ENCODE peak calls at places on chromosomes 6 and 20, in ten cellular contexts. O is NCI-H2081; D is PC-3; Q is bronchial epithelial cell; C is H54; F is HTR-8/SVneo; K is nucleus accumbens; M is stimulated activated CD4-positive, alpha-beta T cell treated with anti-CD3 and anti-CD28 coated beads, Interleukin-4, amount 100 ng/mL, for 4 hours; G is activated T-cell treated with anti-CD3 and anti-CD28 coated beads, Interleukin-2, amount 50 U/mL, for 72 hours; Y is GM06990. H is an unnamed sample.

GRCh38 chr6:52512199-52512598 is 64.7 kb downstream of the TRAM2 start:
- DNase-seq in C (peak), Q (peak), O (no peak), Y (no peak), D (peak), G (no peak), K (no peak), F (peak), M (no peak), H (peak)

GRCh38 chr6:27840572-27840971 is 71.6 kb downstream of the OR2B2 start:
- DNase-seq in C (no peak), K (no peak), F (no peak), G (no peak), M (no peak), O (no peak), Q (no peak), D (no peak), Y (no peak), H (no peak)

GRCh38 chr6:11613858-11614257 is 76.3 kb downstream of the TMEM170B start:
- DNase-seq in D (peak), Y (no peak), K (no peak), O (no peak), Q (peak), M (no peak), C (peak), G (no peak), F (no peak), H (no peak)

GRCh38 chr20:62232194-62232593 is 6.1 kb upstream of the OSBPL2 start:
- DNase-seq in O (no peak), F (no peak), M (no peak), G (no peak), Q (no peak), Y (no peak), D (peak), C (no peak), K (no peak), H (no peak)

GRCh38 chr6:4930025-4930692 is 73.7 kb downstream of the RPP40 start:
- DNase-seq in O (peak), F (no peak), G (no peak), Q (no peak), Y (no peak), K (no peak), D (no peak), M (no peak), C (no peak), H (no peak)

GRCh38 chr6:4084444-4085328 is 5.7 kb upstream of the FAM217A start:
- DNase-seq in G (no peak), D (no peak), K (no peak), Y (no peak), M (no peak), F (no peak), O (peak), C (no peak), Q (no peak), H (no peak)

GRCh38 chr6:43943099-43943766 is 173.2 kb downstream of the VEGFA start:
- DNase-seq in M (no peak), G (no peak), D (no peak), O (no peak), Y (no peak), C (no peak), Q (no peak), K (no peak), F (no peak), H (no peak)

GRCh38 chr6:21505574-21505990 is 88.0 kb upstream of the SOX4 start:
- DNase-seq in C (no peak), Q (peak), G (no peak), F (no peak), Y (no peak), O (no peak), D (peak), M (no peak), K (no peak), H (no peak)

GRCh38 chr6:52155791-52156576 is 30.2 kb upstream of the IL17A start:
- DNase-seq in K (no peak), F (peak), Q (peak), O (no peak), C (no peak), D (peak), G (no peak), Y (peak), M (no peak), H (no peak)

GRCh38 chr6:36915599-36915998 is 29.8 kb downstream of the C6orf89 start:
- DNase-seq in C (no peak), Q (no peak), M (no peak), O (no peak), K (no peak), D (no peak), F (no peak), Y (no peak), G (no peak), H (no peak)

GRCh38 chr20:23683281-23683680 is 5.6 kb downstream of the CST4 start:
- DNase-seq in G (no peak), K (no peak), C (no peak), O (no peak), Q (no peak), M (no peak), Y (no peak), D (peak), F (no peak), H (no peak)

GRCh38 chr6:93624408-93624807 is 205.0 kb upstream of the EPHA7 start:
- DNase-seq in F (no peak), D (no peak), O (peak), K (no peak), G (no peak), M (no peak), C (no peak), Q (no peak), Y (no peak), H (no peak)

GRCh38 chr6:99514089-99514488 is 1.1 kb downstream of the USP45 start:
- DNase-seq in Y (no peak), K (no peak), F (no peak), M (no peak), O (no peak), C (no peak), Q (no peak), D (no peak), G (no peak), H (no peak)

GRCh38 chr6:14747881-14748520 is 497.9 kb upstream of the JARID2 start:
- DNase-seq in Q (no peak), F (no peak), O (no peak), K (no peak), D (no peak), C (no peak), Y (no peak), G (no peak), M (no peak), H (no peak)

GRCh38 chr20:6566821-6567220 is 200.7 kb upstream of the BMP2 start:
- DNase-seq in K (no peak), C (no peak), O (no peak), G (no peak), D (peak), F (no peak), M (no peak), Q (peak), Y (no peak), H (no peak)

GRCh38 chr6:33001685-33002084 is 7.7 kb downstream of the HLA-DOA start:
- DNase-seq in Y (no peak), C (no peak), G (no peak), M (no peak), D (no peak), K (no peak), O (no peak), Q (no peak), F (no peak), H (no peak)

GRCh38 chr6:82025271-82025670 is 222.3 kb downstream of the IBTK start:
- DNase-seq in M (no peak), O (no peak), G (no peak), C (no peak), D (no peak), Q (no peak), F (no peak), Y (no peak), K (no peak), H (no peak)

GRCh38 chr6:111410371-111410770 is 72.6 kb downstream of the REV3L start:
- DNase-seq in G (no peak), O (no peak), Y (no peak), D (no peak), K (no peak), M (no peak), Q (no peak), F (no peak), C (no peak), H (no peak)

GRCh38 chr20:21047981-21048380 is 58.2 kb downstream of the LINC00237 start:
- DNase-seq in C (no peak), Y (no peak), D (no peak), O (no peak), G (no peak), F (no peak), M (no peak), K (no peak), Q (no peak), H (no peak)

GRCh38 chr6:79031821-79032590 is 46.0 kb downstream of the PHIP start:
- DNase-seq in Q (no peak), F (no peak), K (no peak), M (no peak), O (no peak), C (no peak), G (no peak), Y (no peak), D (no peak), H (no peak)

GRCh38 chr6:64505312-64505711 is 869.7 kb downstream of the PHF3 start:
- DNase-seq in G (peak), C (peak), F (no peak), M (no peak), O (no peak), K (no peak), Y (no peak), D (peak), Q (no peak), H (no peak)

GRCh38 chr6:132023490-132023889 is 72.3 kb upstream of the CCN2 start:
- DNase-seq in Q (no peak), M (no peak), C (no peak), G (no peak), K (no peak), Y (no peak), D (peak), F (no peak), O (no peak), H (no peak)

GRCh38 chr6:109093732-109094131 is 914 bp downstream of the SESN1 start:
- DNase-seq in M (no peak), F (peak), K (no peak), Q (peak), G (no peak), D (no peak), O (no peak), C (no peak), Y (no peak), H (no peak)